ENCODE peak calls at places on chromosomes 16 and 17, in five cellular contexts. U is suprapubic skin, D is breast epithelium, O is Peyer's patch, T is uterus. I is an unnamed sample.

GRCh38 chr17:15883617-15884111 is 61.3 kb upstream of the ADORA2B start:
- DNase-seq in O (no peak), U (no peak), T (no peak), D (no peak), I (no peak)

GRCh38 chr17:57487552-57487951 is 231.2 kb downstream of the MSI2 start:
- DNase-seq in U (no peak), T (no peak), O (no peak), D (no peak), I (no peak)

GRCh38 chr16:74667215-74667765 is 613 bp upstream of the RFWD3 start:
- DNase-seq in O (peak; percentile 35), D (peak; percentile 24), U (no peak), T (no peak), I (peak; percentile 21)

GRCh38 chr17:79923974-79924638 is 84.9 kb upstream of the CBX4 start:
- DNase-seq in O (no peak), U (no peak), T (no peak), D (no peak), I (no peak)

GRCh38 chr17:44210342-44211192 is 8.9 kb downstream of the UBTF start:
- DNase-seq in T (peak; percentile 84), D (peak; percentile 56), U (peak; percentile 90), O (peak; percentile 92), I (peak; percentile 66)

GRCh38 chr17:19996502-19996901 is 12.7 kb upstream of the SPECC1 start:
- DNase-seq in O (no peak), T (no peak), D (no peak), U (no peak), I (no peak)

GRCh38 chr16:53219795-53220194 is 165.0 kb downstream of the CHD9 start:
- DNase-seq in D (no peak), U (no peak), O (no peak), T (no peak), I (no peak)

GRCh38 chr17:49565948-49566491 is 9.7 kb upstream of the NXPH3 start:
- DNase-seq in D (peak; percentile 92), O (peak; percentile 40), U (no peak), T (peak; percentile 94), I (peak; percentile 97)

GRCh38 chr17:19263621-19264010 is 26.4 kb downstream of the EPN2 start:
- DNase-seq in T (peak; percentile 63), D (no peak), U (no peak), O (no peak), I (no peak)

GRCh38 chr17:1732241-1733046 is 7.9 kb downstream of the WDR81 start:
- DNase-seq in U (no peak), O (no peak), D (no peak), T (peak; percentile 26), I (no peak)

GRCh38 chr16:53071748-53072301 is 17.0 kb downstream of the CHD9 start:
- DNase-seq in U (no peak), O (peak; percentile 45), T (peak; percentile 59), D (no peak), I (peak; percentile 63)

GRCh38 chr16:14303654-14304394 is 232.7 kb downstream of the MRTFB start:
- DNase-seq in D (no peak), U (no peak), T (peak; percentile 52), O (no peak), I (no peak)
- TF ChIP-seq POLR2A in D (no peak), U (no peak), T (no peak), O (no peak), I (no peak)

GRCh38 chr16:85460252-85460982 is 152.7 kb upstream of the GSE1 start:
- DNase-seq in O (no peak), D (no peak), T (no peak), U (no peak), I (peak; percentile 91)
- H3K4me3 ChIP-seq in O (no peak overlapping the region), D (no peak overlapping the region), T (no peak overlapping the region), U (no peak overlapping the region), I (no peak overlapping the region)

GRCh38 chr17:71413935-71414334 is 706.9 kb upstream of the SOX9 start:
- DNase-seq in T (no peak), D (no peak), O (no peak), U (no peak), I (no peak)
- TF ChIP-seq CTCF in T (no peak), D (no peak), O (no peak), U (no peak), I (no peak)

DNA sequence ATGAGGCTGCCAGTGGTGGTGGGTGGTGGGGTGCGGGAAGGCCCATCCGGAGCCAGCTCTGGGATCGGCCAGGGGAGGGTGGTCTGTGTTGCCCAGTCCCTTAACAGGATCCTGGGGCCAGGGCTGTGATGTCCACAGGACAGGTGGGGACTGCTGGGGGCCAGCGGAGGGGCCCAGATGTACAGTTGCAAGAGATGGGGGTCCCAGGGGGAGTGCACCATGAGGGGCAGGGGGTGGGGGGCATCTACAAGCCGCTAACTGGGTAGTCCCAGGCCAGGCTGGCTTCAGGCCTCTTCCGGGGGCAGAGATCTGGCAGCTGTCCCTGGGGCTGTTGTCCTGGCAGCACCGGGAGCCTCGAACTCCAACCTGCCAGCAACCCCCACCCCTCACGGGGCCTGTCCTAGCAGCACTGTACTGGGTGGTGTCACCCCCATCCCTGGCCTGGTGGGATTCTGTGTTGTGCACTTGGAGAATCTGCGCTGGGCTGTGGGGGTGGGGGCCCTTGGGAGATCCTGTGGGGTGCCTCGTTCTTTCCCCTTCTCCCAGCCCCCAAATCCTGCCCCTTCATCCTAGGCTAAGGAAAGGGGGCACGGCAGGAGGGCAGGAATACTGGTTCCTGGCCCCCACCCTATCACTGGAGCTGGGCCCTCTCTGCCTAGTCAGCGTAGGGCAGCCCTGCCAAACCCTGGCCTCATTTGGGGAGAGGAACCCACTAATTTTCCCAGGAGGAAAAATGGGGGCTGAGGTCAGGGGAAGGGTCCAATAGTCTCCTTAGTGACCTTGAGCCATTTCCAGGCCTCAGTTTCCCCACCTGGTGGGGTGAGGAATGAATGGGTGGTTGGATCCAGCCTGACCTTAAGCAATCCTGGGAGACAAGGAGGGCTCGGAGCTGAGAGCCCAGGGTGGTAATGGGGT is 1.4 kb downstream of the MTSS2 start:
- DNase-seq in T (no peak), O (no peak), D (no peak), U (no peak), I (peak; percentile 38)
- TF ChIP-seq POLR2A in T (no peak), O (no peak), D (no peak), U (no peak), I (no peak)

DNA sequence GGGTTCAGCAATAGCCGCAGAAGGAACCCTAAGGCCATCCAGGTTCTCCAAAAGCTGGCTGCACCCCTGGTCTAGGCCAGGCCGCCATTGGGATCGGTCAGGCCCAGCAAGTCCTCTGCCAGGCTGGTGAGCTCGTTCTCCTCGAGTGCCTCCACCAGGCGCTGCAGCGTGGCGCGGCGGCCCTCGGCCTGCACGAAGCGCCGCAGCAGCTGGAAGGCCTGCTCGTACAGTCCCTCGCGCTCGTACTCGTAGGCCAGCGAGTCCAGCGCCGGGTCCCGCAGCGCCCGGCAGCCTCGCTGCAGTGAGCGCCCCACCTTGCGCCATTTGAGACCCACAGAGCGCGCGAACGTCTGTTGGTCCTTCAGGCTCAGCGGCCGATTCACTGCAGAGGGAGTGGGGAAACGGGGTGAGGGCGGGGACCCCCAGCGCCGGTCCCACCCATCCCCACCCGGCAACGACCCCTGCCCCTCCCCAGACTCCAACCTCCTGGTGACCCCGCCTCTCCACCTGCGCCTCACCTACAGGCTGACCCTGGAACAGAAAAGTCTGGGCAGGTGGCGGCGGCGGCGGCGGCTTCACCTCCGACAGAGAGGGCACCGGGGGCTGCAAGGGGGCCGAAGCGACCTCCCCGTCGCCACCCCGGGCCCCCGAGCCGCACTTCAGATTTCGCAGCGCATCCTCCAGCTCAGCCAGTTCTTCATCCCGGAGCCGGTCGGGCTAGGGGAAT is 3.9 kb upstream of the B3GNT9 start:
- DNase-seq in D (no peak), U (peak; percentile 69), T (no peak), O (no peak), I (no peak)
- H3K4me3 ChIP-seq in D (peak overlapping the region; percentile 57), U (peak overlapping the region; percentile 33), T (no peak overlapping the region), O (no peak overlapping the region), I (no peak overlapping the region)

GRCh38 chr16:46949216-46949892 is 24.1 kb downstream of the DNAJA2 start:
- DNase-seq in T (no peak), D (no peak), O (no peak), U (no peak), I (no peak)

GRCh38 chr16:46950009-46950408 is 23.5 kb downstream of the DNAJA2 start:
- DNase-seq in D (no peak), U (no peak), T (no peak), O (no peak), I (no peak)

GRCh38 chr16:46948548-46949166 is 24.8 kb downstream of the DNAJA2 start:
- DNase-seq in U (no peak), O (no peak), D (no peak), T (no peak), I (no peak)

DNA sequence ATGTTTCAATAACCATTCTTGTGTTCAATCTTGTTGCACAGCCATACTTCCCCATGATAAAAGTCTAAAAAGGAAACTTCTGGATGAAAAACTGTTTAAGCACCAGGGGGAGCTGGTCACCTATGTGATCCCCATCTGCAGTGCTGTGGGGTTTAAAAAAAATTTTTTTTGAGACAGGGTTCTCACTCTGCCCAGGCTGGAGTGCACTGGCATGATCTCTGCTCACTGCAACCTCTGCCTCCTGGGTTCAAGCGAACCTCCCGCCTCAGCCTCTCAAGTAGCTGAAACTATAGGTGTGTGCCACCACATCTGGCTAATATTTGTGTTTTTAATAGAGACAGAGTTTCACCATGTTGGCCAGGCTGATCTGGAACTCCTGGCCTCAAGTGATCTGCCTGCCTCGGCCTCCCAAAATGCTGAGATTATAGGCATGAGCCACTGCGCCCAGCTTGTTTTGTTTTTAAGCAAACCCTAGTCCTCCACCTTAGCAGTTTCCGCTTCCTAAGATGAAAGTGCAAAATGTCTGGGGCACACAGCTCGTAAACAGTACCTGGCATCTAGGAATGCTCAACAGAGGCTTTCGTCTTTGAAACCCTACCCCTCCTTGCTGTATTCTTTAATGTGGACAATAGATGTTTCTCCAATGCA is 25.4 kb downstream of the DNAJA2 start:
- DNase-seq in O (no peak), D (no peak), T (no peak), U (no peak), I (peak; percentile 7)
- TF ChIP-seq CTCF in O (peak; percentile 42), D (peak; percentile 44), T (peak; percentile 24), U (no peak), I (peak; percentile 19)

DNA sequence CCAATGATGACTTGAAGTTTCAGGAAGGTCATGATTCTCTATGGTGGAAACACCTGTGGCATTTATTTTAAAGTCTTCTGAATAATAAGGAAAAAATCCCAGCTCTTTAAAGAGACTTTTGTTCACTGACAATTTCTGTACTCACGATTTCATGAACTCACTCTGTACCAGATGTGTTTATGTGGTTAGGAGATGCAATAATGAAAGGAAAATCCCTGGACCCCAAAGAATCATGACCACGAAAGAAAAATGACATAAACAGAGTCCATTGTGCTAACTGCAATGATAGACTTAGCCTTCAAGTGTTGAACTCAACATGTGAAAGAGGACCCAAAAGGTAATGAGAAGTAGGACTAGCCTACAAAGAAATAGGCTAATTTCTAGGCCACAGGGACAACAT is 947.5 kb downstream of the CDH11 start:
- DNase-seq in T (no peak), D (no peak), U (no peak), O (no peak), I (no peak)
- TF ChIP-seq POLR2A in T (no peak), D (no peak), U (no peak), O (no peak), I (no peak)

GRCh38 chr17:77409282-77410161 is 268.8 kb downstream of the SEC14L1 start:
- DNase-seq in D (peak; percentile 79), T (peak; percentile 89), O (peak; percentile 53), U (no peak), I (peak; percentile 59)

GRCh38 chr17:77404812-77405581 is 264.2 kb downstream of the SEC14L1 start:
- DNase-seq in T (peak; percentile 72), O (peak; percentile 95), D (no peak), U (no peak), I (no peak)

GRCh38 chr17:77408284-77408683 is 267.5 kb downstream of the SEC14L1 start:
- DNase-seq in U (no peak), O (no peak), T (peak; percentile 74), D (no peak), I (no peak)

GRCh38 chr17:77405867-77406513 is 265.2 kb downstream of the SEC14L1 start:
- DNase-seq in T (no peak), D (no peak), O (peak; percentile 81), U (no peak), I (no peak)

GRCh38 chr17:77407321-77408277 is 266.8 kb downstream of the SEC14L1 start:
- DNase-seq in D (no peak), O (no peak), T (peak; percentile 74), U (no peak), I (no peak)
- H3K4me3 ChIP-seq in D (no peak overlapping the region), O (no peak overlapping the region), T (no peak overlapping the region), U (no peak overlapping the region), I (no peak overlapping the region)

I was measured in thyroid gland.